ENCODE peak calls at places on chromosome 3, in four cellular contexts. O is CD8-positive, alpha-beta memory T cell; K is activated CD4-positive, alpha-beta T cell treated with anti-CD3 and anti-CD28 coated beads, Interleukin-2, amount 50 U/mL, for 24 hours; J is colonic mucosa. P is an unnamed sample.
A peak's percentile ranks its signal among the peaks of the same experiment; 100 is the strongest.

GRCh38 chr3:186004209-186004608 is 66.4 kb upstream of the TRA2B start:
- DNase-seq in O (no peak), K (no peak), J (no peak), P (no peak)

GRCh38 chr3:186105543-186105942 is 3.3 kb downstream of the ETV5 start:
- DNase-seq in O (no peak), K (no peak), J (no peak), P (no peak)

GRCh38 chr3:41259449-41260062 is 60.3 kb downstream of the CTNNB1 start:
- DNase-seq in O (no peak), K (no peak), J (no peak), P (no peak)

GRCh38 chr3:186492594-186492993 is 51.6 kb downstream of the CRYGS start:
- DNase-seq in O (no peak), K (no peak), J (no peak), P (no peak)

GRCh38 chr3:61358364-61358763 is 107.1 kb upstream of the FHIT start:
- DNase-seq in O (no peak), K (no peak), J (peak; percentile 60), P (peak; percentile 28)

GRCh38 chr3:18284716-18285115 is 140.4 kb downstream of the SATB1 start:
- DNase-seq in O (no peak), K (no peak), J (no peak), P (no peak)

GRCh38 chr3:140994316-140994715 is 52.7 kb downstream of the SLC25A36 start:
- DNase-seq in O (no peak), K (no peak), J (no peak), P (no peak)

GRCh38 chr3:47225310-47225906 is 57.2 kb downstream of the KIF9 start:
- DNase-seq in O (no peak), K (no peak), J (no peak), P (no peak)

GRCh38 chr3:47113669-47114365 is 50.1 kb downstream of the SETD2 start:
- DNase-seq in O (no peak), K (no peak), J (no peak), P (no peak)

P was measured in WERI-Rb-1.